ENCODE peak calls at places on chromosomes 6 and 20, in seven cellular contexts. F is CD8-positive, alpha-beta T cell; Q is cerebellum; R is RKO; D is HS-27A; W is stimulated activated CD4-positive, alpha-beta T cell treated with anti-CD3 and anti-CD28 coated beads, Interleukin-15, amount 100 ng/mL, for 1 hour; K is stimulated activated effector memory CD8-positive, alpha-beta T cell treated with anti-CD3 and anti-CD28 coated beads, Interleukin-12 subunit alpha, Interleukin-12 subunit beta, amount 100 ng/mL, for 72 hours. I is an unnamed sample.

GRCh38 chr20:45933231-45934045 is 1.0 kb upstream of the PCIF1 start:
- DNase-seq in D (peak; percentile 43), W (peak; percentile 31), Q (peak; percentile 86), F (peak; percentile 47), R (peak; percentile 96), K (peak; percentile 80), I (peak; percentile 44)

GRCh38 chr6:11609324-11610071 is 71.9 kb downstream of the TMEM170B start:
- DNase-seq in Q (peak; percentile 12), R (no peak), D (peak; percentile 98), W (no peak), K (no peak), F (no peak), I (no peak)

GRCh38 chr6:122645256-122645655 is 35.1 kb downstream of the PKIB start:
- DNase-seq in F (no peak), K (no peak), W (no peak), R (no peak), Q (peak; percentile 70), D (no peak), I (no peak)

GRCh38 chr6:143691900-143692572 is 14.3 kb downstream of the PHACTR2 start:
- DNase-seq in D (no peak), F (no peak), W (no peak), R (no peak), Q (no peak), K (no peak), I (no peak)

GRCh38 chr6:160387887-160388286 is 39.7 kb downstream of the SLC22A3 start:
- DNase-seq in W (no peak), Q (no peak), K (no peak), R (no peak), D (no peak), F (no peak), I (no peak)

GRCh38 chr20:62307226-62308101 is 4.7 kb downstream of the ADRM1 start:
- DNase-seq in Q (no peak), K (no peak), R (no peak), F (no peak), D (no peak), W (no peak), I (no peak)

GRCh38 chr6:99334526-99335127 is 14.8 kb downstream of the FAXC start:
- DNase-seq in K (no peak), W (no peak), Q (peak; percentile 30), R (peak; percentile 78), D (no peak), F (no peak), I (no peak)

GRCh38 chr20:56773731-56774130 is 144.6 kb downstream of the TFAP2C start:
- DNase-seq in F (no peak), K (no peak), W (no peak), D (no peak), Q (no peak), R (no peak), I (no peak)

GRCh38 chr6:114052141-114052540 is 81.2 kb upstream of the HDAC2 start:
- DNase-seq in Q (no peak), F (no peak), R (no peak), D (no peak), W (no peak), K (no peak), I (no peak)

GRCh38 chr6:111922454-111923297 is 49.4 kb upstream of the FYN start:
- DNase-seq in R (no peak), D (no peak), K (no peak), Q (no peak), F (no peak), W (no peak), I (no peak)

GRCh38 chr20:44720994-44721784 is 6.0 kb downstream of the CCN5 start:
- DNase-seq in K (no peak), Q (no peak), R (no peak), W (no peak), F (no peak), D (peak; percentile 95), I (no peak)

GRCh38 chr6:24855389-24856245 is 56.9 kb upstream of the ARMH2 start:
- DNase-seq in R (peak; percentile 75), K (peak; percentile 79), Q (peak; percentile 57), F (peak; percentile 39), D (peak; percentile 50), W (peak; percentile 43), I (no peak)

GRCh38 chr6:2961971-2962370 is 9.4 kb downstream of the SERPINB6 start:
- DNase-seq in W (no peak), F (no peak), R (no peak), Q (no peak), D (no peak), K (no peak), I (no peak)

GRCh38 chr6:140436023-140436811 is 1061.8 kb upstream of the CITED2 start:
- DNase-seq in W (no peak), F (no peak), K (no peak), D (no peak), Q (no peak), R (no peak), I (no peak)

GRCh38 chr6:144064402-144064830 is 31.0 kb downstream of the SF3B5 start:
- DNase-seq in F (peak; percentile 37), W (no peak), R (peak; percentile 5), Q (no peak), K (peak; percentile 79), D (no peak), I (peak; percentile 59)

GRCh38 chr6:13485923-13486557 is 1.4 kb downstream of the GFOD1 start:
- DNase-seq in D (no peak), Q (peak; percentile 74), K (no peak), W (no peak), R (peak; percentile 75), F (no peak), I (peak; percentile 32)

GRCh38 chr6:141562181-141562800 is 570.4 kb upstream of the GJE1 start:
- DNase-seq in R (no peak), F (no peak), K (peak; percentile 50), D (no peak), Q (peak; percentile 1), W (no peak), I (no peak)

GRCh38 chr6:134956032-134956431 is 6.1 kb upstream of the ALDH8A1 start:
- DNase-seq in K (no peak), W (no peak), Q (no peak), R (no peak), F (no peak), D (no peak), I (no peak)

GRCh38 chr6:5091210-5091609 is 6.1 kb downstream of the PPP1R3G start:
- DNase-seq in F (no peak), W (no peak), Q (no peak), K (no peak), R (no peak), D (no peak), I (no peak)

GRCh38 chr6:6008114-6008647 is 1.5 kb upstream of the NRN1 start:
- DNase-seq in F (no peak), K (no peak), R (no peak), Q (no peak), D (no peak), W (no peak), I (no peak)

GRCh38 chr6:143999406-143999805 is 8.7 kb downstream of the PLAGL1 start:
- DNase-seq in R (peak; percentile 38), F (no peak), W (no peak), D (peak; percentile 35), K (no peak), Q (no peak), I (no peak)

GRCh38 chr6:31139599-31139998 is 733 bp upstream of the PSORS1C2 start:
- DNase-seq in D (no peak), F (no peak), W (no peak), R (no peak), K (no peak), Q (no peak), I (no peak)

GRCh38 chr6:5061152-5061551 is 24.0 kb upstream of the PPP1R3G start:
- DNase-seq in W (no peak), F (no peak), R (no peak), Q (no peak), K (no peak), D (no peak), I (no peak)

GRCh38 chr6:158816329-158816728 is 2.8 kb downstream of the EZR start:
- DNase-seq in Q (no peak), W (no peak), D (no peak), F (no peak), K (no peak), R (peak; percentile 57), I (no peak)

GRCh38 chr6:43303751-43304331 is 4.8 kb downstream of the CRIP3 start:
- DNase-seq in D (no peak), K (no peak), Q (peak; percentile 29), R (no peak), F (no peak), W (no peak), I (no peak)

GRCh38 chr6:139757766-139758655 is 383.6 kb upstream of the CITED2 start:
- DNase-seq in Q (no peak), K (no peak), F (no peak), D (no peak), R (no peak), W (no peak), I (no peak)

GRCh38 chr20:42277203-42277602 is 659.0 kb upstream of the CHD6 start:
- DNase-seq in D (no peak), F (no peak), Q (no peak), W (no peak), K (no peak), R (no peak), I (no peak)

GRCh38 chr20:13717631-13718044 is 67.1 kb downstream of the ESF1 start:
- DNase-seq in D (no peak), K (no peak), F (no peak), W (no peak), Q (no peak), R (no peak), I (no peak)

GRCh38 chr6:149864578-149865535 is 698 bp upstream of the LRP11 start:
- DNase-seq in Q (peak; percentile 75), R (peak; percentile 85), W (no peak), F (peak; percentile 3), K (no peak), D (peak; percentile 45), I (no peak)

GRCh38 chr6:156816505-156816904 is 39.3 kb downstream of the ARID1B start:
- DNase-seq in F (no peak), Q (no peak), R (no peak), W (no peak), D (no peak), K (peak; percentile 23), I (no peak)

GRCh38 chr20:59159091-59159821 is 4.4 kb upstream of the ZNF831 start:
- DNase-seq in W (peak; percentile 43), Q (no peak), R (no peak), D (no peak), F (peak; percentile 56), K (peak; percentile 80), I (no peak)

GRCh38 chr20:46252352-46253091 is 55.8 kb downstream of the CDH22 start:
- DNase-seq in Q (no peak), R (no peak), W (no peak), F (no peak), K (no peak), D (no peak), I (no peak)

GRCh38 chr20:62740286-62741141 is 31.9 kb downstream of the NTSR1 start:
- DNase-seq in Q (no peak), K (peak; percentile 92), R (peak; percentile 97), F (peak; percentile 66), W (peak; percentile 70), D (peak; percentile 51), I (peak; percentile 55)

GRCh38 chr6:168060521-168060931 is 18.5 kb downstream of the FRMD1 start:
- DNase-seq in D (no peak), W (no peak), F (no peak), R (peak; percentile 58), Q (peak; percentile 20), K (no peak), I (no peak)

GRCh38 chr6:48111575-48111974 is 578 bp upstream of the PTCHD4 start:
- DNase-seq in Q (no peak), K (no peak), F (no peak), R (no peak), W (no peak), D (no peak), I (no peak)

GRCh38 chr6:143164565-143165105 is 103.9 kb downstream of the AIG1 start:
- DNase-seq in K (no peak), D (no peak), R (no peak), W (no peak), F (no peak), Q (no peak), I (no peak)

GRCh38 chr6:63802606-63803206 is 167.1 kb downstream of the PHF3 start:
- DNase-seq in F (no peak), D (no peak), Q (no peak), K (no peak), W (no peak), R (peak; percentile 55), I (no peak)

GRCh38 chr20:21682576-21682975 is 22.9 kb upstream of the PAX1 start:
- DNase-seq in K (no peak), F (no peak), Q (peak; percentile 15), R (no peak), W (no peak), D (no peak), I (no peak)

I was measured in activated B cell treated with CpG ODN at 0.5 μM for 24 hours.